ENCODE peak calls at places on chromosomes 16 and 17, in seven cellular contexts. L is coronary artery, Q is tibial nerve, V is lower lobe of right lung, E is heart right ventricle, I is ascending aorta, M is lung. D is an unnamed sample.

GRCh38 chr17:68352041-68352440 is 60.7 kb downstream of the ARSG start:
- DNase-seq in Q (no peak), L (no peak), V (no peak), E (no peak), I (no peak), M (no peak), D (no peak)

GRCh38 chr16:85894266-85894665 is 4.7 kb upstream of the IRF8 start:
- DNase-seq in Q (no peak), E (no peak), V (no peak), I (no peak), L (no peak), M (no peak), D (no peak)

GRCh38 chr17:50890675-50891516 is 24.7 kb upstream of the TOB1 start:
- DNase-seq in E (no peak), Q (no peak), V (no peak), M (no peak), L (peak), I (no peak), D (no peak)

GRCh38 chr16:67084345-67085028 is 25.3 kb upstream of the PHAF1 start:
- DNase-seq in V (no peak), L (no peak), Q (no peak), E (no peak), I (no peak), M (no peak), D (no peak)

GRCh38 chr17:39739885-39740356 is 2.2 kb downstream of the GRB7 start:
- DNase-seq in E (no peak), M (no peak), V (no peak), I (no peak), L (no peak), Q (no peak), D (no peak)

GRCh38 chr16:7209598-7209997 is 123.0 kb upstream of the RBFOX1 start:
- DNase-seq in I (no peak), L (no peak), E (no peak), Q (no peak), V (no peak), M (no peak), D (no peak)

GRCh38 chr17:57954421-57955182 is 610 bp downstream of the CUEDC1 start:
- DNase-seq in M (peak), Q (peak), V (peak), I (peak), E (peak), L (peak), D (peak)

GRCh38 chr16:4994719-4995434 is 36.7 kb downstream of the SEC14L5 start:
- DNase-seq in L (no peak), E (no peak), Q (no peak), V (no peak), I (no peak), M (no peak), D (no peak)

GRCh38 chr17:60804831-60805230 is 127.2 kb downstream of the BCAS3 start:
- DNase-seq in L (no peak), E (no peak), M (no peak), I (no peak), V (no peak), Q (no peak), D (no peak)

GRCh38 chr17:46193246-46193625 is at the start of gene KANSL1:
- DNase-seq in M (peak), I (peak), Q (peak), L (peak), E (peak), V (peak), D (peak)
- TF ChIP-seq CTCF in M (peak), I (peak), Q (no peak), L (peak), E (peak), V (peak), D (peak)

DNA sequence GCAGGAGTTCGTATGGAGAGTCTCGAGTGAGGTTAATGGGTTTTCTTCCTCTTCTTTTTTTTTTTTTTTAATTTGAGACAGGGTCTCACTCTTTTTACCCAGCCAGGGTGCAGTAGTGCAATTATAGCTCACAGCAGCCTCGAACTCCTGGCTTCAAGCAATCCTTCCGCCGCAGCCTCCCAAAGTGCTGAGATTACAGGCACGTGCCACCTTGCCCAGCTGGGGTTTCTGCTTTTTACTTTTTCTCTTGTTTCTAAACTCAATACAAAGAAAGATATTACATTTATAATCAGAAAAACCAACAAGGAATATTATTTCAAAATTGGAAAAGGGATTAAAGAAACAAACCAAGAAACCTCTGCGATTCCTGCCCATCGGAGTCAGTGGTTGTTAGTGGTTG is 175.9 kb downstream of the SEC14L1 start:
- DNase-seq in M (no peak), L (peak), Q (no peak), E (no peak), V (no peak), I (no peak), D (no peak)
- H3K27ac ChIP-seq in M (no peak), L (peak), Q (no peak), E (no peak), V (peak), I (peak), D (no peak)

GRCh38 chr16:19419691-19420060 is 2.0 kb downstream of the TMC5 start:
- DNase-seq in V (no peak), I (no peak), L (no peak), Q (no peak), M (no peak), E (no peak), D (no peak)

GRCh38 chr16:19415918-19416317 is 1.8 kb upstream of the TMC5 start:
- DNase-seq in M (no peak), L (no peak), E (no peak), V (no peak), I (no peak), Q (no peak), D (no peak)

GRCh38 chr16:19417640-19418039 is at the start of gene TMC5:
- DNase-seq in Q (no peak), M (peak), L (no peak), E (no peak), I (no peak), V (no peak), D (no peak)

GRCh38 chr16:19415461-19415860 is 2.2 kb upstream of the TMC5 start:
- DNase-seq in E (no peak), Q (no peak), L (no peak), I (no peak), M (peak), V (no peak), D (no peak)

GRCh38 chr16:19418200-19418599 is 517 bp downstream of the TMC5 start:
- DNase-seq in L (no peak), I (no peak), Q (no peak), E (no peak), V (no peak), M (no peak), D (no peak)
- H3K4me3 ChIP-seq in L (no peak), I (no peak), Q (no peak), E (no peak), V (peak), M (no peak), D (no peak)

GRCh38 chr16:54862529-54862928 is 68.1 kb upstream of the IRX5 start:
- DNase-seq in L (no peak), M (no peak), Q (no peak), V (no peak), I (no peak), E (peak), D (no peak)
- TF ChIP-seq CTCF in L (no peak), M (no peak), Q (no peak), V (no peak), I (no peak), E (no peak), D (no peak)

GRCh38 chr17:79991924-79992656 is 43.6 kb downstream of the TBC1D16 start:
- DNase-seq in Q (no peak), I (no peak), M (no peak), L (peak), V (no peak), E (peak), D (peak)
- H3K27ac ChIP-seq in Q (peak), I (no peak), M (no peak), L (no peak), V (no peak), E (peak), D (peak)

DNA sequence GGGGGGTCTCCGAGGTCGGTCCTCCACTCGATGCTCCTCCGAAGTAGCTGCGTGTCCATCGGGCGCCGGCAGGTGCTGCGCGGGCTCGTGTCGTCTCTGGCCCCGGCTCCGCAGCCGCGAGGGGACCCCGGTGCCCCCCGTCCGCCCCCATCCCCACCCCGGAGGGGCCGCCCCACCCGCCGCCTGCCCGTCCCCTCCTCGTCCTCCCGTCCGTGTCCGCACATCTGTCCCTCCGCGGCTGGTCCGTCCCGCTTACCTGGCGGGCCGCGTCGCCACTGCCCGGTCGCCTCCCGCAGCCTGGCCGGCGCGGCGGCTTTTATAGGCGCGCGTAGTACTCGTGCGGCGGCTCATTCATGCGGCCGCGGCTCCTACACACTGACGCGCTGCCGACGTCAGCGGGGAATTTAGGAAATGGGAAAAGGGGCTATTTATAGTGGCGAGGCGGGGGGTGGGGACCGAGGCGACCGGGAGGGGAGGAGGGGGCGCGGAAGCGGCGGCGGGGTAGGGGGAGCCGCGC is 4.0 kb upstream of the HIC1 start:
- DNase-seq in Q (no peak), E (no peak), L (no peak), M (no peak), V (no peak), I (no peak), D (no peak)
- H3K4me3 ChIP-seq in Q (peak), E (peak), L (peak), M (no peak), V (peak), I (peak), D (peak)

DNA sequence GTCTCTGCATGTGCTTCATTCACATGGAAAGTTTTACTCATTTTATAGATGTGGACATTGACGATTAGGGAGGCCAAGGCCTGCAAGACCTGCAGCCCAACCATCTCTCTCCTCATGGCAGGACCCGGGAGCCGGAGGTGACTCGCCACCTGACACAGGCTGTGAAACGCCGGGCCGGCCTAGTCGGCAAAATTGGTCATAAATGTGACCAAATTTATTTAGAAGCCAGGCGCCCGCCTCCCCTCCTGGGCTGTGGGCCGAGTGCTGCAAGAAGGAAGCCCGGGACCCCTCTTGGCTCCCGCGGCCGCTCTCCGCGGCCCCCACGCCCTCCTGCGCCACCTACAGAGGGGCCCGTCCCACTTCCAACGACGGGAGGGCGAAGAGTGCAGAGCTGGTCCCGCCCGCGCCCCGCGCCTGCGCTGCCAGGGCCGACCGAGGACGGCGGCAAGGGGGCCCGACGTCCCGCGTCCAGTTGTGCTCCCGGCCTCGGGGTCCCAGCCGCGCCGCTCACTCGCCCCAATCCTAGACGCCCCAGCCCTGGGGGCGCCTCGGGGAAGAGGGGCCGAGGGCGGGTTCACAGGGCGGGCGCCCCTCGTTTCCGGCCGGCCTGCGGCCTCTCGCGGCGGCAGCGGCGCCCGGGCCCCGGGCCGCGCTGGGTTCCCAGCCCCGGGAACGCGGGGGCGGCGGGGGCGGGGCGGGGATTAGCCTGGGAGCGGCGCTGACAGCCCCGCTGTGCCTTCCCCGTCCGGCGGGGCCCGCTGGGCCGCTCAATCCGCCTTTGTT is 47.5 kb downstream of the WNT3 start:
- DNase-seq in I (no peak), Q (no peak), L (no peak), M (no peak), V (peak), E (no peak), D (peak)
- TF ChIP-seq CTCF in I (no peak), Q (no peak), L (no peak), M (no peak), V (no peak), E (no peak), D (peak)

GRCh38 chr17:29740017-29740416 is 117.3 kb upstream of the CORO6 start:
- DNase-seq in E (no peak), Q (no peak), M (no peak), L (no peak), I (no peak), V (no peak), D (no peak)
- H3K27ac ChIP-seq in E (peak), Q (peak), M (peak), L (no peak), I (no peak), V (peak), D (peak)

DNA sequence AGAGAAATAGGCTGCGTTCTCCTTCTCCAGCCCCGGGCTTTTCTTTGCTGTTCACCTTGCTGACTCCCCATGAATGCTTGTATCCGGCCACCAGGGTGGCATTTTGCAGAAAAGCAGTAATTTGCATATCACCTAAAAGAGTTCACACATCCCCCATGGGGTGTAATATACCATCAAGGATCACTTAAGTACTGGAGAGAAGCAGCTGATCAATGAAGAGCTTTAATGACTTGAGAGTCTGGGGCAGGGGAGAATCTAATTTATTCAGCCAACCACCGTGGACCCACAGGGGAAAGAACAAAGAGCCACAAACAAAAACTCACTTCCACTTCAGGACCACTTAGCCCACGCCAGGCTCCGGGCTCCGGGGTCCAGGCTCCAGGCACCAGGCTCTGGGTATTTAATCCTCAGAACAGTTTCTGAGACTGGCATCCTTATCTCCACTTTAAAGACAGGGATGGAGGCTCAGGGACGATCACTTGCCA is 33.9 kb upstream of the SEC14L1 start:
- DNase-seq in V (no peak), M (no peak), Q (no peak), E (no peak), I (no peak), L (no peak), D (no peak)
- H3K4me3 ChIP-seq in V (no peak), M (no peak), Q (no peak), E (no peak), I (no peak), L (no peak), D (no peak)